ENCODE peak calls at places on chromosomes 16 and 17, in eight cellular contexts. Z is osteoblast, K is mesenchymal stem cell, O is OCI-LY7, J is neural progenitor cell, A is hepatocyte, E is IMR-90, T is endothelial cell of umbilical vein. W is an unnamed sample.

GRCh38 chr17:68596411-68596945 is 4.7 kb downstream of the FAM20A start:
- DNase-seq in Z (no peak), K (no peak), O (no peak), J (no peak), A (no peak), E (no peak), T (no peak), W (no peak)

GRCh38 chr16:26642047-26642664 is 424.6 kb upstream of the C16orf82 start:
- DNase-seq in Z (no peak), K (no peak), O (peak; percentile 75), J (peak; percentile 54), A (no peak), E (no peak), T (no peak), W (no peak)

GRCh38 chr16:28983644-28984043 is 1.2 kb upstream of the LAT start:
- DNase-seq in Z (peak; percentile 47), K (no peak), O (no peak), J (no peak), A (no peak), E (no peak), T (no peak), W (no peak)

GRCh38 chr16:50836121-50836541 is 94.2 kb downstream of the CYLD start:
- DNase-seq in Z (no peak), K (no peak), O (no peak), J (no peak), A (no peak), E (no peak), T (no peak), W (no peak)

GRCh38 chr16:533391-534088 is 6.0 kb downstream of the CAPN15 start:
- DNase-seq in Z (no peak), K (no peak), O (no peak), J (peak; percentile 65), A (peak; percentile 86), E (no peak), T (no peak), W (no peak)

GRCh38 chr16:67528222-67528869 is at the start of gene RIPOR1:
- DNase-seq in Z (peak; percentile 96), K (peak; percentile 53), O (peak; percentile 1), J (peak; percentile 80), A (peak; percentile 77), E (no peak), T (peak; percentile 21), W (peak; percentile 72)

GRCh38 chr16:11005611-11005975 is 61.2 kb downstream of the CLEC16A start:
- DNase-seq in Z (no peak), K (peak; percentile 39), O (no peak), J (no peak), A (no peak), E (peak; percentile 75), T (no peak), W (peak; percentile 80)

GRCh38 chr16:11251525-11252481 is 4.2 kb downstream of the SOCS1 start:
- DNase-seq in Z (peak; percentile 97), K (peak; percentile 73), O (no peak), J (no peak), A (no peak), E (peak; percentile 91), T (no peak), W (peak; percentile 57)

GRCh38 chr16:15726715-15727114 is 76.7 kb downstream of the NDE1 start:
- DNase-seq in Z (no peak), K (no peak), O (no peak), J (no peak), A (peak; percentile 19), E (no peak), T (no peak), W (no peak)

GRCh38 chr17:60387666-60388065 is 4.3 kb downstream of the USP32 start:
- DNase-seq in Z (no peak), K (no peak), O (no peak), J (no peak), A (no peak), E (no peak), T (no peak), W (no peak)
- H3K4me3 ChIP-seq in Z (no peak overlapping the region), K (no peak overlapping the region), O (no peak overlapping the region), J (no peak overlapping the region), A (no peak overlapping the region), E (no peak overlapping the region), T (no peak overlapping the region), W (no peak overlapping the region)

DNA sequence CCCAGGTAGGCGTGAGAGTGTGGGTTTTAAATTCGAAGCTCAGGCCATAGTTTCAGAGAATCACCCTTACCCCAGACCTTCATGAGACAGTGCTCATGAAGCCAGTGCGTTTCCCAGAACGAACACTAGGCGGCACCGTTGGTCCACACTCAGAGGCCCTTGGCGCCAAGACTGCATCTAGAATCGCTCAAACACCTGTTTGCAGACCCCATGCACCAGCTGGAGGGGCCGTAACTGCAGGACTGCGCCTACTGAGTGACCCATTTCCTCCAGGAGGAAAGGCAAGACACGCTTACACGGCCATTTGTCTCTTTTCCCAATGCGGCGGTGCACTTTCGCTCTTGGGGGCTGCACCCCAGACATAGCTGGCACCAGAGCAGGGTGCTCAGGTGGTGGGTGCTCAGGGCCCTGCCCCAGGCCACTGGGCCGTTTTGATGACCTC is 34.0 kb downstream of the ADGRG5 start:
- DNase-seq in Z (peak; percentile 96), K (peak; percentile 64), O (peak; percentile 80), J (peak; percentile 86), A (peak; percentile 84), E (peak; percentile 55), T (peak; percentile 68), W (peak; percentile 76)
- H2AFZ ChIP-seq in Z (no peak overlapping the region), K (no peak overlapping the region), O (no peak overlapping the region), J (no peak overlapping the region), A (no peak overlapping the region), E (peak overlapping the region; percentile 28), T (no peak overlapping the region), W (no peak overlapping the region)

DNA sequence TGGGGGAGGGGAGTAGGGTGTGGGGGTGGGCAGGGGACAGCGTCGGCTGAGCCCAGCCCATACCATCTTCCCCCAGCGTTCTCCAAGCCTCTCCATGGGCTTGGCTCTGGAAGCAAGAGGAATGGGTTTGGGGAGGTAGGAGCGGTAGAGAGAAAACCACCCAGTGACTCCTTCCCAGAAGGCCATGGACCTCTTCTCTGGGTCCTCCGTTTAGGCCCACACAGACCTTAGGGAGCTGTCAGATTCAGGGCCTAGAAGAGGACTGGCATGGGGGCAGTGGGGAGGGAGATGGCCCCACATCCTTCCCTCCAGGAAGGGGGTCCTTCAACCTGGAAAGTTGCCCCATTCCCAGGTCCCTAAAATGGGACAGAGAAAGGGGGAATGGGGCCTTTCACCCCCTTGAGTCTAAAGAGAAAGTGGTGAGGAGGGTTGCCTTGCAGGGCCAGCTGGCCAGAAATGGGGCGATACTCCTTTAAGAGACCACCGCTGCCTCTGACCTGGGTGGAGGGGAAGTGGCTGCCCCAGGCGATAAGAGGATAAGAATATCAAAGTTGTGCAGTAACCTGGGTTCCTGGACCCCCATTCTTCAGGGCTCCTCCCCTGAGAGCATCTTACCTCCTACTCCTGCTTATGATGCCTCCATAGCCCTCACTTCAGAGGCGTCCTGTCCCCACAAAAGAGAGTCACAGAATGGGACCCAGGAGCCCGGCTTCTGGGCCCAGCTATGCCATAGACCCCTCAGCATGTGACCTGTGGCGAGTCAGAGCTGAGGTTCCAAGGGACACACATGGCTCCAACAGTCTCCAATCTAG is 5.0 kb upstream of the TSPOAP1 start:
- DNase-seq in Z (peak; percentile 63), K (no peak), O (peak; percentile 64), J (no peak), A (no peak), E (no peak), T (no peak), W (no peak)
- H3K4me3 ChIP-seq in Z (no peak overlapping the region), K (no peak overlapping the region), O (peak overlapping the region; percentile 98), J (no peak overlapping the region), A (no peak overlapping the region), E (no peak overlapping the region), T (no peak overlapping the region), W (no peak overlapping the region)

DNA sequence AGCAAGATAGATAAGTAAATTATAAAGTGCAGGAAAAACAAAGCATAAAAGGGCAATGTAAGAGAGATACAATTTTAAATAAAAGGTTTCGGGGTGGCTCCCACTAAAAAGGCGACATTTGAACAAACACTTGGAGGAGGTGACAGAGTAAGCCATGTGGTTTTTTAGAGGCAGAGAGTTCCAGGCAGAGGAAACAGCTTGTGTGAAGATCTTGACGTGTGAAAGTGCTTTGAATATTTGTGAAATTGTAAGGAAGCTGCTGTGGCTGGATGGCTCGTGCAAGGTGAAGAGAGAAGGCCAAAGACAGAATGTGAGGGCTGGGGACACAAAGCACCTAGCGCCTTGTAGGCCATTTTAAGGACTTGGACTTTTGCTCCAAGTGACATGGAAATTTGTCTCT is 28.6 kb upstream of the HYDIN start:
- DNase-seq in Z (no peak), K (no peak), O (no peak), J (no peak), A (no peak), E (no peak), T (no peak), W (no peak)
- H2AFZ ChIP-seq in Z (no peak overlapping the region), K (no peak overlapping the region), O (no peak overlapping the region), J (no peak overlapping the region), A (no peak overlapping the region), E (no peak overlapping the region), T (no peak overlapping the region), W (no peak overlapping the region)

GRCh38 chr16:86020971-86021370 is 122.0 kb downstream of the IRF8 start:
- DNase-seq in Z (no peak), K (no peak), O (no peak), J (no peak), A (no peak), E (no peak), T (no peak), W (no peak)
- H3K4me3 ChIP-seq in Z (no peak overlapping the region), K (no peak overlapping the region), O (no peak overlapping the region), J (no peak overlapping the region), A (no peak overlapping the region), E (no peak overlapping the region), T (no peak overlapping the region), W (no peak overlapping the region)

GRCh38 chr17:39926135-39926587 is 1.2 kb downstream of the ORMDL3 start:
- DNase-seq in Z (no peak), K (no peak), O (no peak), J (no peak), A (no peak), E (no peak), T (no peak), W (peak; percentile 28)
- H2AFZ ChIP-seq in Z (no peak overlapping the region), K (no peak overlapping the region), O (no peak overlapping the region), J (no peak overlapping the region), A (no peak overlapping the region), E (peak overlapping the region; percentile 91), T (no peak overlapping the region), W (no peak overlapping the region)

GRCh38 chr17:8997994-8998628 is 23.2 kb upstream of the NTN1 start:
- DNase-seq in Z (peak; percentile 95), K (peak; percentile 26), O (peak; percentile 73), J (peak; percentile 76), A (peak; percentile 66), E (peak; percentile 27), T (peak; percentile 52), W (peak; percentile 76)

GRCh38 chr17:8995711-8996110 is 25.6 kb upstream of the NTN1 start:
- DNase-seq in Z (no peak), K (no peak), O (no peak), J (peak; percentile 42), A (no peak), E (no peak), T (no peak), W (no peak)

GRCh38 chr17:8991514-8992285 is 26.2 kb upstream of the PIK3R5 start:
- DNase-seq in Z (peak; percentile 69), K (peak; percentile 54), O (peak; percentile 63), J (peak; percentile 89), A (peak; percentile 84), E (peak; percentile 57), T (peak; percentile 33), W (peak; percentile 85)

DNA sequence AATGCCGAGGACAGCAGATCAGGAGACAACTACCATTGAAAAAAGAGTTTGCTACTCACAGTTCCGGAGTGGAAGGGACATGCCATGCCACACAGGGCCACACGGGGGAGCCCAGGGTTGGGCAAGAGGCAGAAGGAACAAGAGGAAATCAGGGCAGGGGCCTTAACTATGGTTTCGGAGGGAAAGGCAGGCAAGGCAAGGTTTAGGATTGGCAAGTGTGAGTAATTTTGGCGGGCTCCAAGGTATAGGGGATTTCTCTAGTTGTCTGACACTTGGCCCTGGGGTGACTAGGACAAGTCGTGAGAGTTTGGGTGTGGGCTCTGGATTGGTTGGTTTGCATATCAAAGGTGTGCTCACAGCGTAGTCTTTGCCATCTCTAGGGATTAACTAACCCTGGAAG is 27.0 kb upstream of the NTN1 start:
- DNase-seq in Z (peak; percentile 74), K (peak; percentile 38), O (peak; percentile 45), J (peak; percentile 78), A (peak; percentile 75), E (peak; percentile 23), T (peak; percentile 47), W (peak; percentile 58)
- H3K4me3 ChIP-seq in Z (no peak overlapping the region), K (no peak overlapping the region), O (no peak overlapping the region), J (no peak overlapping the region), A (no peak overlapping the region), E (no peak overlapping the region), T (no peak overlapping the region), W (no peak overlapping the region)

W was measured in GM23248.